ENCODE peak calls at places on chromosomes 16 and 17, in six cellular contexts. One of them, this sample, is unnamed.

GRCh38 chr17:80899402-80900268 is 92.0 kb upstream of the CHMP6 start:
- DNase-seq in NCI-H2081: no peak
- DNase-seq in AG09309: no peak
- DNase-seq in activated B cell treated with CpG ODN at 0.5 μM for 24 hours: no peak
- DNase-seq in AG04450: no peak
- DNase-seq in T-cell: peak; percentile 65
- DNase-seq in this sample: no peak

GRCh38 chr17:60398227-60398959 is 6.5 kb upstream of the USP32 start:
- DNase-seq in NCI-H2081: no peak
- DNase-seq in AG04450: no peak
- DNase-seq in activated B cell treated with CpG ODN at 0.5 μM for 24 hours: peak; percentile 36
- DNase-seq in T-cell: no peak
- DNase-seq in AG09309: no peak
- DNase-seq in this sample: no peak

GRCh38 chr17:45228985-45229517 is 7.4 kb downstream of the FMNL1 start:
- DNase-seq in AG04450: peak; percentile 86
- DNase-seq in AG09309: peak; percentile 76
- DNase-seq in activated B cell treated with CpG ODN at 0.5 μM for 24 hours: peak; percentile 84
- DNase-seq in NCI-H2081: no peak
- DNase-seq in T-cell: peak; percentile 81
- DNase-seq in this sample: no peak

GRCh38 chr17:17890773-17891759 is 54.3 kb upstream of the SREBF1 start:
- DNase-seq in AG04450: peak; percentile 42
- DNase-seq in activated B cell treated with CpG ODN at 0.5 μM for 24 hours: no peak
- DNase-seq in T-cell: peak; percentile 26
- DNase-seq in NCI-H2081: peak; percentile 10
- DNase-seq in AG09309: peak; percentile 42
- DNase-seq in this sample: no peak

GRCh38 chr16:168424-168823 is 2.6 kb downstream of the HBM start:
- DNase-seq in T-cell: no peak
- DNase-seq in NCI-H2081: no peak
- DNase-seq in activated B cell treated with CpG ODN at 0.5 μM for 24 hours: no peak
- DNase-seq in AG09309: no peak
- DNase-seq in AG04450: no peak
- DNase-seq in this sample: no peak

GRCh38 chr17:45404870-45405249 is 27.8 kb downstream of the ARHGAP27 start:
- DNase-seq in NCI-H2081: no peak
- DNase-seq in T-cell: no peak
- DNase-seq in AG04450: no peak
- DNase-seq in AG09309: no peak
- DNase-seq in activated B cell treated with CpG ODN at 0.5 μM for 24 hours: no peak
- DNase-seq in this sample: no peak

GRCh38 chr16:57622361-57623250 is 5.8 kb upstream of the ADGRG1 start:
- DNase-seq in T-cell: no peak
- DNase-seq in NCI-H2081: no peak
- DNase-seq in AG09309: no peak
- DNase-seq in activated B cell treated with CpG ODN at 0.5 μM for 24 hours: no peak
- DNase-seq in AG04450: no peak
- DNase-seq in this sample: peak; percentile 52

GRCh38 chr17:11539637-11540036 is 58.6 kb upstream of the DNAH9 start:
- DNase-seq in AG09309: no peak
- DNase-seq in NCI-H2081: no peak
- DNase-seq in activated B cell treated with CpG ODN at 0.5 μM for 24 hours: no peak
- DNase-seq in T-cell: no peak
- DNase-seq in AG04450: no peak
- DNase-seq in this sample: no peak

GRCh38 chr17:4583796-4584124 is 569 bp upstream of the SMTNL2 start:
- DNase-seq in activated B cell treated with CpG ODN at 0.5 μM for 24 hours: no peak
- DNase-seq in T-cell: no peak
- DNase-seq in AG04450: no peak
- DNase-seq in AG09309: no peak
- DNase-seq in NCI-H2081: no peak
- DNase-seq in this sample: no peak

GRCh38 chr17:74059471-74059870 is 144.0 kb upstream of the RPL38 start:
- DNase-seq in T-cell: no peak
- DNase-seq in AG09309: no peak
- DNase-seq in activated B cell treated with CpG ODN at 0.5 μM for 24 hours: no peak
- DNase-seq in AG04450: no peak
- DNase-seq in NCI-H2081: peak; percentile 43
- DNase-seq in this sample: no peak

GRCh38 chr16:16062023-16062932 is 112.9 kb downstream of the ABCC1 start:
- DNase-seq in NCI-H2081: no peak
- DNase-seq in T-cell: no peak
- DNase-seq in AG04450: no peak
- DNase-seq in AG09309: no peak
- DNase-seq in activated B cell treated with CpG ODN at 0.5 μM for 24 hours: no peak
- DNase-seq in this sample: no peak

GRCh38 chr17:30570191-30570590 is 93.0 kb downstream of the GOSR1 start:
- DNase-seq in activated B cell treated with CpG ODN at 0.5 μM for 24 hours: no peak
- DNase-seq in NCI-H2081: no peak
- DNase-seq in T-cell: no peak
- DNase-seq in AG09309: no peak
- DNase-seq in AG04450: no peak
- DNase-seq in this sample: no peak

GRCh38 chr17:73342057-73342522 is 30.3 kb upstream of the CDC42EP4 start:
- DNase-seq in T-cell: no peak
- DNase-seq in AG04450: no peak
- DNase-seq in AG09309: no peak
- DNase-seq in NCI-H2081: peak; percentile 67
- DNase-seq in activated B cell treated with CpG ODN at 0.5 μM for 24 hours: no peak
- DNase-seq in this sample: peak; percentile 59

GRCh38 chr16:54142787-54143186 is 143.8 kb downstream of the IRX3 start:
- DNase-seq in activated B cell treated with CpG ODN at 0.5 μM for 24 hours: no peak
- DNase-seq in T-cell: no peak
- DNase-seq in NCI-H2081: no peak
- DNase-seq in AG04450: no peak
- DNase-seq in AG09309: no peak
- DNase-seq in this sample: no peak

GRCh38 chr16:88651276-88651988 is 579 bp upstream of the CYBA start:
- DNase-seq in activated B cell treated with CpG ODN at 0.5 μM for 24 hours: peak; percentile 93
- DNase-seq in T-cell: peak; percentile 73
- DNase-seq in NCI-H2081: peak; percentile 48
- DNase-seq in AG04450: no peak
- DNase-seq in AG09309: no peak
- DNase-seq in this sample: no peak

GRCh38 chr16:72554935-72555334 is 383.0 kb upstream of the PMFBP1 start:
- DNase-seq in AG09309: no peak
- DNase-seq in AG04450: no peak
- DNase-seq in activated B cell treated with CpG ODN at 0.5 μM for 24 hours: no peak
- DNase-seq in T-cell: no peak
- DNase-seq in NCI-H2081: no peak
- DNase-seq in this sample: no peak

GRCh38 chr16:85393674-85394510 is 219.2 kb upstream of the GSE1 start:
- DNase-seq in AG04450: no peak
- DNase-seq in NCI-H2081: no peak
- DNase-seq in T-cell: peak; percentile 35
- DNase-seq in activated B cell treated with CpG ODN at 0.5 μM for 24 hours: peak; percentile 65
- DNase-seq in AG09309: no peak
- DNase-seq in this sample: no peak

GRCh38 chr17:16379654-16380053 is 1.2 kb upstream of the UBB start:
- DNase-seq in AG09309: no peak
- DNase-seq in T-cell: no peak
- DNase-seq in activated B cell treated with CpG ODN at 0.5 μM for 24 hours: no peak
- DNase-seq in NCI-H2081: no peak
- DNase-seq in AG04450: no peak
- DNase-seq in this sample: no peak

GRCh38 chr16:68355447-68356248 is 44.8 kb downstream of the PRMT7 start:
- DNase-seq in AG04450: no peak
- DNase-seq in T-cell: no peak
- DNase-seq in activated B cell treated with CpG ODN at 0.5 μM for 24 hours: no peak
- DNase-seq in AG09309: no peak
- DNase-seq in NCI-H2081: no peak
- DNase-seq in this sample: no peak

GRCh38 chr16:56769674-56770073 is 39.7 kb downstream of the NUP93 start:
- DNase-seq in AG04450: no peak
- DNase-seq in T-cell: no peak
- DNase-seq in AG09309: no peak
- DNase-seq in NCI-H2081: no peak
- DNase-seq in activated B cell treated with CpG ODN at 0.5 μM for 24 hours: no peak
- DNase-seq in this sample: no peak

GRCh38 chr17:14301279-14301760 is 439 bp downstream of the HS3ST3B1 start:
- DNase-seq in NCI-H2081: no peak
- DNase-seq in T-cell: peak; percentile 29
- DNase-seq in AG09309: no peak
- DNase-seq in activated B cell treated with CpG ODN at 0.5 μM for 24 hours: no peak
- DNase-seq in AG04450: no peak
- DNase-seq in this sample: no peak

GRCh38 chr17:65542595-65542994 is 18.9 kb downstream of the AXIN2 start:
- DNase-seq in NCI-H2081: peak; percentile 19
- DNase-seq in activated B cell treated with CpG ODN at 0.5 μM for 24 hours: no peak
- DNase-seq in T-cell: no peak
- DNase-seq in AG09309: no peak
- DNase-seq in AG04450: no peak
- DNase-seq in this sample: no peak

GRCh38 chr17:4945176-4945943 is 3.0 kb downstream of the PFN1 start:
- DNase-seq in activated B cell treated with CpG ODN at 0.5 μM for 24 hours: peak; percentile 63
- DNase-seq in AG04450: peak; percentile 75
- DNase-seq in T-cell: peak; percentile 57
- DNase-seq in AG09309: peak; percentile 73
- DNase-seq in NCI-H2081: no peak
- DNase-seq in this sample: no peak

GRCh38 chr17:47959825-47960655 is 2.4 kb upstream of the PRR15L start:
- DNase-seq in AG09309: no peak
- DNase-seq in AG04450: no peak
- DNase-seq in T-cell: no peak
- DNase-seq in NCI-H2081: peak; percentile 96
- DNase-seq in activated B cell treated with CpG ODN at 0.5 μM for 24 hours: no peak
- DNase-seq in this sample: no peak

GRCh38 chr17:45367216-45367615 is 50.4 kb upstream of the MAP3K14 start:
- DNase-seq in AG04450: no peak
- DNase-seq in activated B cell treated with CpG ODN at 0.5 μM for 24 hours: peak; percentile 1
- DNase-seq in AG09309: no peak
- DNase-seq in NCI-H2081: no peak
- DNase-seq in T-cell: no peak
- DNase-seq in this sample: no peak

GRCh38 chr17:10888858-10889257 is 51.0 kb upstream of the PIRT start:
- DNase-seq in T-cell: no peak
- DNase-seq in AG09309: no peak
- DNase-seq in activated B cell treated with CpG ODN at 0.5 μM for 24 hours: no peak
- DNase-seq in NCI-H2081: no peak
- DNase-seq in AG04450: no peak
- DNase-seq in this sample: no peak

GRCh38 chr17:3994221-3994576 is 30.0 kb upstream of the ATP2A3 start:
- DNase-seq in NCI-H2081: no peak
- DNase-seq in T-cell: no peak
- DNase-seq in AG09309: no peak
- DNase-seq in AG04450: no peak
- DNase-seq in activated B cell treated with CpG ODN at 0.5 μM for 24 hours: no peak
- DNase-seq in this sample: no peak

GRCh38 chr17:56424543-56425044 is 168.9 kb upstream of the NOG start:
- DNase-seq in AG09309: no peak
- DNase-seq in NCI-H2081: no peak
- DNase-seq in activated B cell treated with CpG ODN at 0.5 μM for 24 hours: no peak
- DNase-seq in AG04450: no peak
- DNase-seq in T-cell: no peak
- DNase-seq in this sample: no peak

GRCh38 chr17:40034426-40035161 is 19.4 kb downstream of the CSF3 start:
- DNase-seq in AG04450: no peak
- DNase-seq in NCI-H2081: no peak
- DNase-seq in AG09309: no peak
- DNase-seq in activated B cell treated with CpG ODN at 0.5 μM for 24 hours: no peak
- DNase-seq in T-cell: no peak
- DNase-seq in this sample: no peak

GRCh38 chr17:80481284-80482057 is 5.1 kb upstream of the NPTX1 start:
- DNase-seq in AG04450: no peak
- DNase-seq in T-cell: no peak
- DNase-seq in AG09309: no peak
- DNase-seq in activated B cell treated with CpG ODN at 0.5 μM for 24 hours: no peak
- DNase-seq in NCI-H2081: no peak
- DNase-seq in this sample: no peak

GRCh38 chr17:80892900-80893603 is 98.6 kb upstream of the CHMP6 start:
- DNase-seq in AG09309: peak; percentile 13
- DNase-seq in AG04450: peak; percentile 13
- DNase-seq in T-cell: no peak
- DNase-seq in NCI-H2081: no peak
- DNase-seq in activated B cell treated with CpG ODN at 0.5 μM for 24 hours: no peak
- DNase-seq in this sample: no peak

GRCh38 chr16:70700101-70701020 is 14.5 kb upstream of the MTSS2 start:
- DNase-seq in AG09309: no peak
- DNase-seq in AG04450: no peak
- DNase-seq in NCI-H2081: peak; percentile 9
- DNase-seq in activated B cell treated with CpG ODN at 0.5 μM for 24 hours: no peak
- DNase-seq in T-cell: no peak
- DNase-seq in this sample: no peak

GRCh38 chr16:8950580-8951077 is 13.1 kb downstream of the USP7 start:
- DNase-seq in activated B cell treated with CpG ODN at 0.5 μM for 24 hours: no peak
- DNase-seq in AG04450: no peak
- DNase-seq in T-cell: no peak
- DNase-seq in AG09309: no peak
- DNase-seq in NCI-H2081: no peak
- DNase-seq in this sample: peak; percentile 39

GRCh38 chr17:56185491-56185890 is 32.2 kb downstream of the ANKFN1 start:
- DNase-seq in AG04450: no peak
- DNase-seq in NCI-H2081: no peak
- DNase-seq in T-cell: no peak
- DNase-seq in activated B cell treated with CpG ODN at 0.5 μM for 24 hours: no peak
- DNase-seq in AG09309: peak; percentile 55
- DNase-seq in this sample: no peak

GRCh38 chr17:70906808-70907207 is 737.5 kb downstream of the KCNJ2 start:
- DNase-seq in AG09309: no peak
- DNase-seq in activated B cell treated with CpG ODN at 0.5 μM for 24 hours: no peak
- DNase-seq in AG04450: no peak
- DNase-seq in NCI-H2081: no peak
- DNase-seq in T-cell: no peak
- DNase-seq in this sample: no peak

GRCh38 chr16:1915732-1916653 is 2.2 kb downstream of the HS3ST6 start:
- DNase-seq in activated B cell treated with CpG ODN at 0.5 μM for 24 hours: no peak
- DNase-seq in AG09309: no peak
- DNase-seq in AG04450: no peak
- DNase-seq in T-cell: no peak
- DNase-seq in NCI-H2081: no peak
- DNase-seq in this sample: no peak

GRCh38 chr17:21300601-21301571 is 16.4 kb downstream of the MAP2K3 start:
- DNase-seq in NCI-H2081: no peak
- DNase-seq in AG04450: no peak
- DNase-seq in T-cell: no peak
- DNase-seq in activated B cell treated with CpG ODN at 0.5 μM for 24 hours: no peak
- DNase-seq in AG09309: no peak
- DNase-seq in this sample: no peak

GRCh38 chr16:57590654-57591085 is 37.8 kb upstream of the ADGRG1 start:
- DNase-seq in T-cell: no peak
- DNase-seq in activated B cell treated with CpG ODN at 0.5 μM for 24 hours: no peak
- DNase-seq in NCI-H2081: no peak
- DNase-seq in AG04450: no peak
- DNase-seq in AG09309: peak; percentile 8
- DNase-seq in this sample: no peak

GRCh38 chr17:31549121-31549524 is 157.6 kb downstream of the RAB11FIP4 start:
- DNase-seq in AG09309: no peak
- DNase-seq in T-cell: no peak
- DNase-seq in AG04450: no peak
- DNase-seq in NCI-H2081: no peak
- DNase-seq in activated B cell treated with CpG ODN at 0.5 μM for 24 hours: no peak
- DNase-seq in this sample: no peak

This sample was measured in epithelial cell of proximal tubule.